ENCODE peak calls at places on chromosomes 13 and 19, in eight cellular contexts. U is HCT116, G is K562, N is SK-N-SH, M is Panc1, X is GM23338, D is HepG2, B is GM12878. J is an unnamed sample.

GRCh38 chr19:18274303-18274775 is at the start of gene IQCN:
- DNase-seq in U (no peak), M (no peak), N (no peak), G (no peak), B (no peak), D (peak), X (peak), J (peak)

GRCh38 chr13:29707876-29708543 is 112.5 kb upstream of the SLC7A1 start:
- DNase-seq in G (peak), D (peak), B (no peak), N (peak), X (peak), U (peak), M (peak), J (peak)

GRCh38 chr13:28349371-28349770 is 145.6 kb downstream of the FLT1 start:
- DNase-seq in X (no peak), D (no peak), G (no peak), U (no peak), N (peak), M (no peak), B (no peak), J (no peak)

GRCh38 chr13:25330541-25330940 is 29.1 kb downstream of the NUP58 start:
- DNase-seq in D (no peak), G (no peak), M (no peak), X (no peak), B (no peak), U (no peak), N (no peak), J (no peak)

GRCh38 chr13:27174766-27175455 is 3.3 kb upstream of the USP12 start:
- DNase-seq in M (no peak), D (no peak), G (no peak), X (no peak), B (no peak), N (no peak), U (no peak), J (no peak)

GRCh38 chr13:28650284-28650683 is 8.6 kb upstream of the POMP start:
- DNase-seq in M (no peak), N (no peak), D (no peak), U (no peak), G (no peak), B (no peak), X (no peak), J (no peak)

GRCh38 chr13:108419768-108420167 is 150.2 kb downstream of the TNFSF13B start:
- DNase-seq in N (no peak), D (no peak), G (no peak), X (no peak), B (no peak), U (no peak), M (no peak), J (no peak)

GRCh38 chr19:34457446-34457845 is 24.1 kb upstream of the WTIP start:
- DNase-seq in D (no peak), U (no peak), G (no peak), X (no peak), B (no peak), M (no peak), N (no peak), J (no peak)

GRCh38 chr19:18894254-18895037 is 1.5 kb downstream of the CERS1 start:
- DNase-seq in X (peak), B (no peak), G (peak), U (no peak), D (no peak), M (no peak), N (peak), J (no peak)

GRCh38 chr19:34118879-34119748 is 53.2 kb upstream of the LSM14A start:
- DNase-seq in B (no peak), N (no peak), G (no peak), D (no peak), X (no peak), U (no peak), M (no peak), J (no peak)

GRCh38 chr13:29140277-29140676 is 320.1 kb downstream of the MTUS2 start:
- DNase-seq in U (no peak), B (no peak), G (no peak), N (no peak), X (no peak), M (no peak), D (no peak), J (no peak)

GRCh38 chr19:16001481-16002312 is 52.9 kb downstream of the OR10H4 start:
- DNase-seq in U (no peak), B (peak), D (peak), M (no peak), X (no peak), N (no peak), G (no peak), J (peak)

GRCh38 chr19:12838182-12838890 is at the start of gene MAST1:
- DNase-seq in U (no peak), G (peak), B (no peak), D (no peak), M (no peak), N (peak), X (peak), J (peak)

GRCh38 chr19:13241321-13242104 is 91.3 kb downstream of the IER2 start:
- DNase-seq in M (no peak), X (peak), B (no peak), N (no peak), G (no peak), U (no peak), D (no peak), J (no peak)

GRCh38 chr19:4742717-4743646 is 19.3 kb upstream of the DPP9 start:
- DNase-seq in B (no peak), D (no peak), U (no peak), M (no peak), N (peak), G (no peak), X (peak), J (no peak)

GRCh38 chr19:10769533-10770491 is 51.9 kb downstream of the DNM2 start:
- DNase-seq in G (peak), D (peak), N (peak), X (peak), U (no peak), M (no peak), B (no peak), J (no peak)

GRCh38 chr13:76680112-76680511 is 206.1 kb downstream of the KCTD12 start:
- DNase-seq in N (no peak), M (no peak), G (no peak), B (no peak), U (no peak), X (no peak), D (no peak), J (no peak)

GRCh38 chr19:35553385-35554000 is 8.1 kb downstream of the TMEM147 start:
- DNase-seq in X (no peak), M (no peak), U (no peak), D (no peak), B (no peak), G (no peak), N (no peak), J (no peak)

GRCh38 chr13:53206455-53206854 is 177.8 kb downstream of the OLFM4 start:
- DNase-seq in G (peak), N (peak), U (no peak), X (peak), M (no peak), D (no peak), B (no peak), J (no peak)

GRCh38 chr13:73334459-73334858 is 275.7 kb downstream of the KLF5 start:
- DNase-seq in B (no peak), G (no peak), M (no peak), U (no peak), D (no peak), X (no peak), N (no peak), J (no peak)

GRCh38 chr13:24497742-24498141 is 14.8 kb downstream of the PARP4 start:
- DNase-seq in M (no peak), U (no peak), X (no peak), N (no peak), B (no peak), G (no peak), D (peak), J (no peak)

GRCh38 chr13:73580868-73581267 is 522.1 kb downstream of the KLF5 start:
- DNase-seq in M (no peak), D (no peak), B (no peak), U (no peak), G (no peak), N (no peak), X (peak), J (no peak)

GRCh38 chr13:109254271-109254670 is 532.1 kb downstream of the IRS2 start:
- DNase-seq in G (no peak), M (no peak), U (no peak), D (no peak), N (no peak), X (no peak), B (no peak), J (no peak)

GRCh38 chr13:29849071-29849541 is 1.3 kb downstream of the UBL3 start:
- DNase-seq in X (peak), D (peak), M (no peak), N (peak), U (no peak), B (no peak), G (no peak), J (peak)

GRCh38 chr13:50994651-50995050 is 85.1 kb downstream of the RNASEH2B start:
- DNase-seq in B (no peak), X (no peak), M (no peak), D (no peak), U (no peak), G (no peak), N (no peak), J (no peak)

GRCh38 chr13:40813662-40814454 is 24.4 kb downstream of the SLC25A15 start:
- DNase-seq in B (no peak), X (peak), M (no peak), G (peak), U (no peak), N (peak), D (peak), J (no peak)

GRCh38 chr19:52640916-52641315 is 2.8 kb upstream of the ZNF83 start:
- DNase-seq in N (peak), X (peak), M (no peak), G (peak), B (no peak), D (no peak), U (no peak), J (no peak)

GRCh38 chr19:14795078-14795721 is 16.8 kb upstream of the ADGRE2 start:
- DNase-seq in U (no peak), B (no peak), X (no peak), D (no peak), N (no peak), M (no peak), G (no peak), J (no peak)

GRCh38 chr13:49220856-49221614 is 897 bp downstream of the MLNR start:
- DNase-seq in U (no peak), N (peak), X (peak), M (no peak), G (no peak), D (no peak), B (no peak), J (no peak)

GRCh38 chr19:56348289-56348877 is 33.7 kb upstream of the ZSCAN5A start:
- DNase-seq in N (peak), D (no peak), B (no peak), X (peak), M (no peak), U (peak), G (no peak), J (peak)

GRCh38 chr13:21012841-21013681 is 48.3 kb downstream of the LATS2 start:
- DNase-seq in D (no peak), G (no peak), X (no peak), B (no peak), U (no peak), N (no peak), M (no peak), J (no peak)

GRCh38 chr19:14434157-14434501 is 1.0 kb downstream of the PKN1 start:
- DNase-seq in D (no peak), X (no peak), U (no peak), G (no peak), B (no peak), N (peak), M (no peak), J (no peak)

GRCh38 chr19:6671960-6672359 is 2.0 kb upstream of the TNFSF14 start:
- DNase-seq in M (no peak), B (no peak), N (no peak), G (no peak), X (no peak), D (no peak), U (no peak), J (no peak)

GRCh38 chr19:588758-589692 is 656 bp upstream of the HCN2 start:
- DNase-seq in N (peak), G (no peak), M (no peak), U (no peak), X (peak), D (no peak), B (no peak), J (no peak)

GRCh38 chr13:24178847-24179845 is 18.6 kb downstream of the SPATA13 start:
- DNase-seq in G (no peak), U (no peak), D (no peak), X (no peak), B (no peak), M (no peak), N (no peak), J (no peak)

GRCh38 chr19:37929512-37929911 is 22.5 kb downstream of the SIPA1L3 start:
- DNase-seq in N (no peak), M (no peak), G (no peak), U (no peak), X (peak), D (no peak), B (no peak), J (no peak)

GRCh38 chr19:5292843-5293606 is 47.6 kb downstream of the PTPRS start:
- DNase-seq in D (no peak), X (peak), B (no peak), M (no peak), G (peak), N (peak), U (no peak), J (peak)

GRCh38 chr13:30796132-30796832 is 60.9 kb downstream of the ALOX5AP start:
- DNase-seq in X (no peak), M (peak), G (no peak), B (peak), N (no peak), D (no peak), U (no peak), J (peak)

DNA sequence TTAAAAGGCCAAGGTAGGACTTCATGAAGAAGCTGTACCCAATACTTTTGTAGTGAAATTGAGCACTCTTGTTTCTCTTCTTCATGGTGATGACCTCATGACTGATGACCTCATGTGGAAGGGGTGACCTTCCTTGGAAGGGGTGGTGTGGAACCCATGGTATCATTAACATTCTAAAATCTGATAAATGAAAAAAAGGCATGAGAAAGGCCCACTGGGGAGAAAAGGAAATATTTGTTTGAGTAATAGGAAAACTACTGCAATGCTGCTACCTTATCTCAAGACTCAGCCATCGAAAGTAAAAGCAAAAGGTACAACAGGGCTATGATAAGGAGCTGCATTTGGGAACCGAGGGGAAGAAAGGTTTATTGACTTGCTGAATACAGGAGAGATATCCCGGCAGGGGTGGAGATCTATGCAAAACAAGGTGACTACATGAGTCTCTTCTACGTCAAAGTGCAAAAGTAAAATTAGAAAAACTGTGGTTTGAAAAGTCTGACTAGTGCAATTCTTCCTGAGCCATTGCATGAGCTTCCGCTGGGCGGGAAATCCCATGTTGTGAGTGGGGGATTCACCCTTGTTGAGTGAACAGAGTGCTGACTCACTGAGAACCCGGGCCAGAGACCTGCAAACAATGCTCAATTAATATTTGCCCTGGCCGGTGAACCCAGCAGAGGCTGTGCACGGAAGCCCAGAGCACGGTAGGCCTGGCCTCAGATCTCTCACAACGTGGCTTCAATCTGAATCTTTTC is 138.9 kb upstream of the RFC3 start:
- DNase-seq in D (peak), U (no peak), G (peak), N (no peak), B (peak), M (peak), X (peak), J (peak)
- H3K4me3 ChIP-seq in D (peak), U (no peak), G (no peak), N (no peak), B (peak), M (no peak), X (no peak), J (peak)

DNA sequence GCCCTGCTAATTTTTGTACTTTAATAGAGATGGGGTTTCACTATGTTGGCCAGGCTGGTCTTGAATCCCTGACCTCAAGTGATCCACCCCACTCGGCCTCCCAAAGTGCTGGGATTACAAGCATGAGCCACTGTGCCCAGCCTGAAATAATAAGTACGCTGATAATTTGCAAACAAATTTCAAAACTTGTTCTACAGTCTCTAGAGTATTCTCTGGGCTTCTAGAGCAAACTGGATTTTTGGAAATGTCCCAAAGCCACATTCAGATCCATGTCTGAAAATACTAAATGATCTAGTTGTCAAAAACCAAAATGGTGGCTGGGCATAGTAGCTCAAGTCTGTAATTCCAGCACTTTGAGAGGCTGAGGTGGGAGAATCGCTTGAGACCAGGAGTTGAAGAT is 39.9 kb upstream of the PSPC1 start:
- DNase-seq in M (no peak), U (no peak), D (no peak), B (no peak), X (no peak), G (no peak), N (no peak), J (no peak)
- TF ChIP-seq POLR2AphosphoS5 in M (no peak), U (no peak), D (no peak), B (no peak), X (no peak), G (no peak), N (no peak), J (no peak)

GRCh38 chr13:75421133-75421532 is 60.8 kb downstream of the TBC1D4 start:
- DNase-seq in D (no peak), G (no peak), U (no peak), B (no peak), X (no peak), N (no peak), M (no peak), J (no peak)
- TF ChIP-seq REST in D (no peak), G (no peak), U (no peak), B (no peak), X (no peak), N (no peak), M (no peak), J (no peak)

GRCh38 chr19:1746401-1747284 is 6.7 kb upstream of the ONECUT3 start:
- DNase-seq in G (no peak), N (no peak), B (no peak), U (peak), M (no peak), X (no peak), D (no peak), J (no peak)

GRCh38 chr19:1744133-1744665 is 9.1 kb upstream of the ONECUT3 start:
- DNase-seq in M (no peak), B (no peak), U (no peak), X (no peak), G (no peak), N (no peak), D (no peak), J (no peak)

GRCh38 chr19:1744822-1745563 is 8.3 kb upstream of the ONECUT3 start:
- DNase-seq in N (no peak), X (no peak), U (no peak), M (no peak), B (no peak), G (no peak), D (no peak), J (no peak)

GRCh38 chr19:1747285-1748114 is 5.8 kb upstream of the ONECUT3 start:
- DNase-seq in D (peak), B (no peak), U (peak), G (peak), M (peak), N (no peak), X (peak), J (no peak)

DNA sequence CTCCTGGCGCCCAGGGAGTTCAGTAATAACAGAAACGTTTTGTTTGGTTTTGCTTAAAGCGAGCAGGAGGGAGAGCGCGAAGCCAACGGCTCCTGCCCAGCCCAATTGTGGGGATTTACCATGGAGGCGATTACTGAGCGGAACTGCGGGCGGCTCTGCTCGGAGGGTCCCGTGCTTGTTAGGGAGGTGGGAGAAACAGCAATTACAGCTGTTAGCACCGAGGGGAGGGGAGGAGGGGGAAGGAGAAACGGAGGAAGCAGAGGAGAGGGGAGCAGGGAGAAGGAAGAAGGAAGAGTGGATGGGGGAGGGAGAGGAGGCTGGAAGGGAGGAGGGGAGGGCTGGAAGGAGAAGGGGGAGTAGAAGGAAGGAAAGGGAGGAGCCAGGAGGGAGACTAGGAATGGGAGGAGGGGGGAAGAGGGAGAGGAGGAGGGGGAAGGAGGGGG is 7.7 kb upstream of the ONECUT3 start:
- DNase-seq in D (no peak), X (peak), N (no peak), M (no peak), G (no peak), B (no peak), U (peak), J (no peak)
- H3K4me3 ChIP-seq in D (no peak), X (peak), N (no peak), M (peak), G (no peak), B (no peak), U (peak), J (no peak)

DNA sequence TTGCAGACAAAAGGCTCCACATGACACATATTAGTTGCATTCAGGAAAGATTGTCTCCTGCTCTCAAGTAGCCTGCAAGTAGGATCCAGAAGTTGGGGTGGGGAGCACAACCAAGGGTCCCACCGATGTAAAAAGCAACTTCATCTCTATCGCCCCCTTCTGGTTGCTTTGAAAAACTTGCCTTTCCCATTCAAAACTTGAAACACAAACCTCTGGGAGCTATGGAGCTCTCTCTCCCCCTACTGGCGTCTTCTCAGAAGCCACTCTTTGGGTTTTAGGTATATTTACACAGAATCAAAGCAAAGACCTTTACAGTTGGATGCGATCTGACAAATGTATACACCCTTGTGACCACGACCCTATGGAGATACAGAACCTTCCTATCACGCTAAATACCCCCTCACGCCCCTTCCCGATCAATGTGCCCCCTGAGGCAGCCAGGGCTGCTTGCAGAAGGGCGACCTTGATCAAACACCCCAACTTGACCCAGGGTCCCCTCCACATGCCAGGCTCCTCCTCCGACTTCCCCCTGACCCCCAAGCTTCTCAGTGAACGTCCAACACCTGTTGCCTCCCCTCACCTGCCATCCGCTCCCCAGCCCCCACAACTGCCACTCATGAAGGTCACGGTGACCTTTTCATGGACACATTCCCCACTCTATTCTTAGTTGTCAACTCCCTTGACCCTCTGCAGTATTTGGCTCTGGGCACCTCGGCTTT is 10.1 kb downstream of the NOSIP start:
- DNase-seq in M (no peak), G (peak), X (peak), D (peak), B (no peak), N (peak), U (peak), J (peak)
- TF ChIP-seq POLR2AphosphoS5 in M (no peak), G (no peak), X (no peak), D (no peak), B (no peak), N (no peak), U (no peak), J (no peak)